ENCODE peak calls at places on chromosomes 3 and 15, in four cellular contexts. One of them, this sample, is unnamed.

GRCh38 chr15:75646944-75647364 is 758 bp upstream of the SNX33 start:
- DNase-seq in stimulated activated CD4-positive, alpha-beta T cell treated with anti-CD3 and anti-CD28 coated beads, TNF-alpha, amount 100 ng/mL, for 24 hours: no peak
- DNase-seq in left ventricle myocardium superior: peak
- DNase-seq in spleen: no peak
- DNase-seq in this sample: no peak

GRCh38 chr3:195154793-195155535 is 116.0 kb downstream of the XXYLT1 start:
- DNase-seq in left ventricle myocardium superior: peak
- DNase-seq in spleen: peak
- DNase-seq in stimulated activated CD4-positive, alpha-beta T cell treated with anti-CD3 and anti-CD28 coated beads, TNF-alpha, amount 100 ng/mL, for 24 hours: no peak
- DNase-seq in this sample: no peak

GRCh38 chr15:69758291-69758771 is 305.7 kb downstream of the RPLP1 start:
- DNase-seq in left ventricle myocardium superior: no peak
- DNase-seq in stimulated activated CD4-positive, alpha-beta T cell treated with anti-CD3 and anti-CD28 coated beads, TNF-alpha, amount 100 ng/mL, for 24 hours: no peak
- DNase-seq in spleen: no peak
- DNase-seq in this sample: no peak

GRCh38 chr3:48047841-48048456 is 31.7 kb upstream of the MAP4 start:
- DNase-seq in stimulated activated CD4-positive, alpha-beta T cell treated with anti-CD3 and anti-CD28 coated beads, TNF-alpha, amount 100 ng/mL, for 24 hours: no peak
- DNase-seq in left ventricle myocardium superior: no peak
- DNase-seq in spleen: no peak
- DNase-seq in this sample: no peak

GRCh38 chr3:128727485-128727884 is 1.5 kb downstream of the RAB7A start:
- DNase-seq in spleen: no peak
- DNase-seq in left ventricle myocardium superior: no peak
- DNase-seq in stimulated activated CD4-positive, alpha-beta T cell treated with anti-CD3 and anti-CD28 coated beads, TNF-alpha, amount 100 ng/mL, for 24 hours: no peak
- DNase-seq in this sample: no peak

GRCh38 chr3:16456784-16457415 is 56.6 kb downstream of the RFTN1 start:
- DNase-seq in stimulated activated CD4-positive, alpha-beta T cell treated with anti-CD3 and anti-CD28 coated beads, TNF-alpha, amount 100 ng/mL, for 24 hours: no peak
- DNase-seq in spleen: no peak
- DNase-seq in left ventricle myocardium superior: no peak
- DNase-seq in this sample: no peak

GRCh38 chr15:101528108-101528916 is 38.8 kb upstream of the PCSK6 start:
- DNase-seq in left ventricle myocardium superior: peak
- DNase-seq in spleen: peak
- DNase-seq in stimulated activated CD4-positive, alpha-beta T cell treated with anti-CD3 and anti-CD28 coated beads, TNF-alpha, amount 100 ng/mL, for 24 hours: no peak
- DNase-seq in this sample: no peak

GRCh38 chr15:66797921-66798320 is 95.9 kb downstream of the SMAD6 start:
- DNase-seq in spleen: no peak
- DNase-seq in left ventricle myocardium superior: no peak
- DNase-seq in stimulated activated CD4-positive, alpha-beta T cell treated with anti-CD3 and anti-CD28 coated beads, TNF-alpha, amount 100 ng/mL, for 24 hours: no peak
- DNase-seq in this sample: no peak

GRCh38 chr3:114442251-114442650 is 148.4 kb downstream of the TIGIT start:
- DNase-seq in spleen: no peak
- DNase-seq in stimulated activated CD4-positive, alpha-beta T cell treated with anti-CD3 and anti-CD28 coated beads, TNF-alpha, amount 100 ng/mL, for 24 hours: no peak
- DNase-seq in left ventricle myocardium superior: no peak
- DNase-seq in this sample: no peak

GRCh38 chr3:17424137-17424536 is 318.3 kb downstream of the TBC1D5 start:
- DNase-seq in left ventricle myocardium superior: peak
- DNase-seq in stimulated activated CD4-positive, alpha-beta T cell treated with anti-CD3 and anti-CD28 coated beads, TNF-alpha, amount 100 ng/mL, for 24 hours: no peak
- DNase-seq in spleen: no peak
- DNase-seq in this sample: no peak

GRCh38 chr15:82845686-82846085 is 36.3 kb downstream of the WHAMM start:
- DNase-seq in spleen: no peak
- DNase-seq in stimulated activated CD4-positive, alpha-beta T cell treated with anti-CD3 and anti-CD28 coated beads, TNF-alpha, amount 100 ng/mL, for 24 hours: no peak
- DNase-seq in left ventricle myocardium superior: no peak
- DNase-seq in this sample: no peak

GRCh38 chr15:79778378-79778990 is 118.3 kb downstream of the MTHFS start:
- DNase-seq in stimulated activated CD4-positive, alpha-beta T cell treated with anti-CD3 and anti-CD28 coated beads, TNF-alpha, amount 100 ng/mL, for 24 hours: no peak
- DNase-seq in spleen: no peak
- DNase-seq in left ventricle myocardium superior: no peak
- DNase-seq in this sample: no peak

GRCh38 chr3:139944256-139944910 is 9.4 kb downstream of the CLSTN2 start:
- DNase-seq in spleen: no peak
- DNase-seq in left ventricle myocardium superior: peak
- DNase-seq in stimulated activated CD4-positive, alpha-beta T cell treated with anti-CD3 and anti-CD28 coated beads, TNF-alpha, amount 100 ng/mL, for 24 hours: no peak
- DNase-seq in this sample: no peak

GRCh38 chr15:42411884-42412283 is 52.6 kb downstream of the CAPN3 start:
- DNase-seq in stimulated activated CD4-positive, alpha-beta T cell treated with anti-CD3 and anti-CD28 coated beads, TNF-alpha, amount 100 ng/mL, for 24 hours: no peak
- DNase-seq in spleen: no peak
- DNase-seq in left ventricle myocardium superior: no peak
- DNase-seq in this sample: no peak

GRCh38 chr15:91488452-91488851 is 365.1 kb upstream of the SLCO3A1 start:
- DNase-seq in left ventricle myocardium superior: no peak
- DNase-seq in stimulated activated CD4-positive, alpha-beta T cell treated with anti-CD3 and anti-CD28 coated beads, TNF-alpha, amount 100 ng/mL, for 24 hours: no peak
- DNase-seq in spleen: no peak
- DNase-seq in this sample: no peak

GRCh38 chr15:74777769-74778598 is 3.9 kb upstream of the CSK start:
- DNase-seq in spleen: peak
- DNase-seq in left ventricle myocardium superior: no peak
- DNase-seq in stimulated activated CD4-positive, alpha-beta T cell treated with anti-CD3 and anti-CD28 coated beads, TNF-alpha, amount 100 ng/mL, for 24 hours: no peak
- DNase-seq in this sample: no peak

GRCh38 chr15:66670698-66671580 is 31.1 kb upstream of the SMAD6 start:
- DNase-seq in left ventricle myocardium superior: no peak
- DNase-seq in stimulated activated CD4-positive, alpha-beta T cell treated with anti-CD3 and anti-CD28 coated beads, TNF-alpha, amount 100 ng/mL, for 24 hours: no peak
- DNase-seq in spleen: no peak
- DNase-seq in this sample: no peak

GRCh38 chr3:151228291-151229125 is 25.5 kb upstream of the GPR171 start:
- DNase-seq in left ventricle myocardium superior: no peak
- DNase-seq in spleen: no peak
- DNase-seq in stimulated activated CD4-positive, alpha-beta T cell treated with anti-CD3 and anti-CD28 coated beads, TNF-alpha, amount 100 ng/mL, for 24 hours: no peak
- DNase-seq in this sample: no peak

GRCh38 chr3:145952541-145952940 is 208.4 kb downstream of the PLOD2 start:
- DNase-seq in spleen: no peak
- DNase-seq in stimulated activated CD4-positive, alpha-beta T cell treated with anti-CD3 and anti-CD28 coated beads, TNF-alpha, amount 100 ng/mL, for 24 hours: no peak
- DNase-seq in left ventricle myocardium superior: no peak
- DNase-seq in this sample: no peak

GRCh38 chr3:126474498-126475410 is 937 bp downstream of the ZXDC start:
- DNase-seq in left ventricle myocardium superior: peak
- DNase-seq in stimulated activated CD4-positive, alpha-beta T cell treated with anti-CD3 and anti-CD28 coated beads, TNF-alpha, amount 100 ng/mL, for 24 hours: peak
- DNase-seq in spleen: peak
- DNase-seq in this sample: peak

GRCh38 chr3:101675709-101676218 is 1.2 kb downstream of the ZBTB11 start:
- DNase-seq in spleen: peak
- DNase-seq in left ventricle myocardium superior: peak
- DNase-seq in stimulated activated CD4-positive, alpha-beta T cell treated with anti-CD3 and anti-CD28 coated beads, TNF-alpha, amount 100 ng/mL, for 24 hours: no peak
- DNase-seq in this sample: no peak

GRCh38 chr15:61834076-61834697 is 226.1 kb downstream of the VPS13C start:
- DNase-seq in left ventricle myocardium superior: peak
- DNase-seq in spleen: peak
- DNase-seq in stimulated activated CD4-positive, alpha-beta T cell treated with anti-CD3 and anti-CD28 coated beads, TNF-alpha, amount 100 ng/mL, for 24 hours: peak
- DNase-seq in this sample: peak

GRCh38 chr3:115100172-115100571 is 46.9 kb downstream of the ZBTB20 start:
- DNase-seq in left ventricle myocardium superior: no peak
- DNase-seq in stimulated activated CD4-positive, alpha-beta T cell treated with anti-CD3 and anti-CD28 coated beads, TNF-alpha, amount 100 ng/mL, for 24 hours: no peak
- DNase-seq in spleen: no peak
- DNase-seq in this sample: no peak

GRCh38 chr15:91465696-91466095 is 365.6 kb downstream of the SV2B start:
- DNase-seq in spleen: no peak
- DNase-seq in left ventricle myocardium superior: no peak
- DNase-seq in stimulated activated CD4-positive, alpha-beta T cell treated with anti-CD3 and anti-CD28 coated beads, TNF-alpha, amount 100 ng/mL, for 24 hours: no peak
- DNase-seq in this sample: no peak

GRCh38 chr3:42735021-42735420 is 32.4 kb upstream of the HHATL start:
- DNase-seq in stimulated activated CD4-positive, alpha-beta T cell treated with anti-CD3 and anti-CD28 coated beads, TNF-alpha, amount 100 ng/mL, for 24 hours: no peak
- DNase-seq in left ventricle myocardium superior: no peak
- DNase-seq in spleen: no peak
- DNase-seq in this sample: no peak

GRCh38 chr3:15982667-15983145 is 184.9 kb upstream of the ANKRD28 start:
- DNase-seq in stimulated activated CD4-positive, alpha-beta T cell treated with anti-CD3 and anti-CD28 coated beads, TNF-alpha, amount 100 ng/mL, for 24 hours: no peak
- DNase-seq in spleen: no peak
- DNase-seq in left ventricle myocardium superior: peak
- DNase-seq in this sample: no peak

GRCh38 chr3:73614385-73614784 is 10.4 kb downstream of the PDZRN3 start:
- DNase-seq in stimulated activated CD4-positive, alpha-beta T cell treated with anti-CD3 and anti-CD28 coated beads, TNF-alpha, amount 100 ng/mL, for 24 hours: no peak
- DNase-seq in spleen: no peak
- DNase-seq in left ventricle myocardium superior: no peak
- DNase-seq in this sample: no peak

This sample was measured in GM18507.